ENCODE peak calls at places on chromosomes 7 and 10, in ten cellular contexts. J is GM12865, E is BE2C, C is heart right ventricle, V is AG09309, N is colonic mucosa, B is BJ, S is neural progenitor cell, G is body of pancreas, Y is epithelial cell of esophagus. R is an unnamed sample.

GRCh38 chr7:29102554-29103151 is 43.7 kb downstream of the CPVL start:
- DNase-seq in S (peak; percentile 69), G (peak; percentile 57), B (no peak), Y (peak; percentile 57), E (peak; percentile 70), C (peak; percentile 78), J (peak; percentile 59), V (peak; percentile 53), N (peak; percentile 80), R (peak; percentile 81)

GRCh38 chr7:8509601-8510000 is 76.2 kb downstream of the NXPH1 start:
- DNase-seq in N (no peak), J (no peak), C (no peak), S (no peak), E (no peak), Y (no peak), V (no peak), B (no peak), G (no peak), R (no peak)

GRCh38 chr7:30596043-30596641 is 1.5 kb downstream of the GARS1 start:
- DNase-seq in B (no peak), C (no peak), Y (peak; percentile 70), S (peak; percentile 15), V (no peak), J (peak; percentile 43), G (peak; percentile 29), E (peak; percentile 19), N (peak; percentile 51), R (peak; percentile 59)

GRCh38 chr7:108384721-108385483 is 71.3 kb downstream of the NRCAM start:
- DNase-seq in J (peak; percentile 32), N (no peak), S (no peak), Y (peak; percentile 20), C (no peak), G (no peak), E (no peak), B (no peak), V (no peak), R (no peak)

GRCh38 chr7:105691692-105692564 is 110.6 kb upstream of the EFCAB10 start:
- DNase-seq in B (peak; percentile 37), V (peak; percentile 27), S (peak; percentile 41), N (peak; percentile 60), Y (peak; percentile 90), J (peak; percentile 60), C (peak; percentile 50), G (peak; percentile 83), E (no peak), R (peak; percentile 95)

GRCh38 chr10:130782467-130782866 is 529.1 kb downstream of the TCERG1L start:
- DNase-seq in B (no peak), V (no peak), C (no peak), E (no peak), Y (no peak), N (no peak), S (peak; percentile 36), G (no peak), J (no peak), R (no peak)

GRCh38 chr10:92834981-92835380 is 13.3 kb upstream of the EXOC6 start:
- DNase-seq in J (no peak), V (no peak), E (no peak), N (no peak), G (no peak), C (no peak), S (no peak), B (no peak), Y (peak; percentile 16), R (peak; percentile 55)

GRCh38 chr7:27168265-27168947 is 3.1 kb upstream of the HOXA9 start:
- DNase-seq in G (no peak), N (peak; percentile 76), S (peak; percentile 59), E (no peak), B (no peak), Y (no peak), V (no peak), J (no peak), C (no peak), R (no peak)

GRCh38 chr10:72692897-72693598 is 1.1 kb downstream of the MCU start:
- DNase-seq in N (peak; percentile 61), C (no peak), E (no peak), B (no peak), Y (peak; percentile 13), J (peak; percentile 35), V (no peak), S (peak; percentile 34), G (no peak), R (peak; percentile 41)

GRCh38 chr10:72691470-72692056 is 380 bp upstream of the MCU start:
- DNase-seq in J (no peak), V (no peak), N (no peak), G (no peak), B (no peak), C (no peak), Y (no peak), E (no peak), S (no peak), R (peak; percentile 96)

GRCh38 chr10:72693599-72693915 is 1.6 kb downstream of the MCU start:
- DNase-seq in E (no peak), G (no peak), N (no peak), J (no peak), C (no peak), B (no peak), V (no peak), S (no peak), Y (no peak), R (no peak)

GRCh38 chr10:72690071-72690755 is 1.7 kb upstream of the MCU start:
- DNase-seq in J (no peak), E (no peak), G (no peak), V (no peak), S (peak; percentile 54), C (no peak), Y (peak; percentile 32), B (no peak), N (no peak), R (no peak)

DNA sequence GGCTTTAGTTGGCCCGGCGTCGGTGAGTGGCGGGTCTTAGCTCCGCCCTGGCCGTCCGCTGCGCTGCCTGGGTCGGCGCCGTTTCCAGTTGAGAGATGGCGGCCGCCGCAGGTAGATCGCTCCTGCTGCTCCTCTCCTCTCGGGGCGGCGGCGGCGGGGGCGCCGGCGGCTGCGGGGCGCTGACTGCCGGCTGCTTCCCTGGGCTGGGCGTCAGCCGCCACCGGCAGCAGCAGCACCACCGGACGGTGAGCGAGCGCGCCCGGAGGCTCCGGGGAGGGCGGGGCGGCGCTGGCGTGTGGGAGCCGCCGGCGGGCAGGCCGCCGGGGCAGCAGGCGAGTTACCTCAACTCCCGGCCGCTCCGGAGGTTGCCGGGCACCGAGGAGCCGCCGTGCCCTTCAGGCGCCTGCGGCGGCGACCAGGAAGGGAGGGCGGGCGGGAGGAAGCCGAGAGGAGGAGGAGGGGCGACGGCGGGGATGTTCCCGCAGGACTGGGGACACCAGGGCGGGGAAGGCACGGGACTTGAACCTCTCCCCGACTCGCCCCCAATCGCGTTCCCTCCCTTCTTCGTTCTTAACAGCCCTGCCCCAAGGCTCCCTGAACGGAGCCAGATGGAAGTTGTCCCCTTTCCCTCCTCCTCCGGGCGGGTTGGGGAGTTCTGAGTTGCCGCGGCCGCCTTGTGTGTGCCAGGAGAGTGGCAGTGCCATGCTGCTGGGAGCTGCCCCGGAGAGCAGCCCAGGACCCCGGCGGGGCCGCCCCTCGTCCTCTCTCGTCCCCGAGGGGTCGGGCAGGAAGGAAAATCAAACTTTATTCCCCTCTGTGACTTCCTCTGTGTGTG is at the start of gene MCU:
- DNase-seq in Y (peak; percentile 98), V (peak; percentile 68), N (peak; percentile 98), C (peak; percentile 96), E (peak; percentile 96), B (peak; percentile 62), J (peak; percentile 97), S (peak; percentile 98), G (peak; percentile 97), R (peak; percentile 31)
- H3K4me3 ChIP-seq in Y (peak within 1 kb of the TSS; percentile 88), V (peak within 1 kb of the TSS; percentile 85), N (peak within 1 kb of the TSS; percentile 71), C (peak within 1 kb of the TSS; percentile 81), E (peak within 1 kb of the TSS; percentile 82), B (peak within 1 kb of the TSS; percentile 93), J (peak within 1 kb of the TSS; percentile 88), S (peak within 1 kb of the TSS; percentile 92), G (peak within 1 kb of the TSS; percentile 79), R (peak within 1 kb of the TSS; percentile 84)

DNA sequence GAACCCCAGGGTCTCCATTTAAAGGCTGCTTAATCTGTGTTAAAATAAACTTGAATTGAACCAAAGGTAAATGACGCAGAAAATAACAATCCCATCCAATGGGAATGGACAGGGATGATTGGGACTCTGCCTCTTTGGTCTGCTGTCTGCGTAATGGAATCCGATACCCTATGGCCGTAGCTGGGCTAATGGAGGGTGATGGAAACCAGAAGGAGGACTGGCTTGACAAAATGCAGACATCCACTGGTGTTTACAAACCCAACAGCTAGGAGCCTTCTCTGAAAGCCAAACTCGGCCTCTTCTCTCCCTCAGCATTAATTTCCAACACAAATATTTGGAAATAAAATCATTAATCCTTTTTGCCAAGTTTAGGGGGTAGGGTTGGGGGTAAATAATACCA is 162.2 kb upstream of the CHST15 start:
- DNase-seq in B (no peak), G (no peak), E (no peak), S (no peak), N (no peak), J (no peak), Y (no peak), C (no peak), V (no peak), R (no peak)
- TF ChIP-seq CTCF in B (no peak), G (no peak), E (no peak), S (no peak), N (no peak), J (no peak), Y (no peak), C (no peak), V (no peak), R (no peak)

GRCh38 chr7:101819183-101819582 is 1.8 kb downstream of the CUX1 start:
- DNase-seq in B (no peak), J (no peak), S (no peak), E (no peak), C (no peak), N (no peak), G (no peak), V (no peak), Y (no peak), R (no peak)
- H3K4me3 ChIP-seq in B (no peak overlapping the region), J (no peak overlapping the region), S (no peak overlapping the region), E (no peak overlapping the region), C (no peak overlapping the region), N (no peak overlapping the region), G (no peak overlapping the region), V (no peak overlapping the region), Y (no peak overlapping the region), R (no peak overlapping the region)

GRCh38 chr10:93991596-93992284 is 2.0 kb upstream of the PLCE1 start:
- DNase-seq in J (no peak), G (peak; percentile 66), C (peak; percentile 65), N (peak; percentile 74), B (no peak), S (peak; percentile 51), V (no peak), Y (peak; percentile 55), E (peak; percentile 7), R (peak; percentile 73)

GRCh38 chr10:93993782-93994668 is at the start of gene PLCE1:
- DNase-seq in Y (peak; percentile 22), B (no peak), V (no peak), G (peak; percentile 72), E (peak; percentile 66), C (peak; percentile 46), S (peak; percentile 80), J (peak; percentile 14), N (peak; percentile 73), R (peak; percentile 34)

GRCh38 chr10:93991101-93991500 is 2.6 kb upstream of the PLCE1 start:
- DNase-seq in S (no peak), Y (no peak), N (no peak), C (no peak), J (no peak), E (no peak), V (no peak), B (no peak), G (no peak), R (no peak)

GRCh38 chr10:93993414-93993781 is 333 bp upstream of the PLCE1 start:
- DNase-seq in V (no peak), J (no peak), B (no peak), G (no peak), S (no peak), N (no peak), E (no peak), Y (no peak), C (no peak), R (no peak)

GRCh38 chr10:93992400-93993030 is 1.2 kb upstream of the PLCE1 start:
- DNase-seq in N (no peak), Y (no peak), J (no peak), E (no peak), V (no peak), S (peak; percentile 37), G (no peak), C (no peak), B (no peak), R (peak; percentile 58)
- TF ChIP-seq CTCF in N (no peak), Y (peak; percentile 30), J (no peak), E (peak; percentile 16), V (peak; percentile 7), S (peak; percentile 41), G (no peak), C (no peak), B (peak; percentile 15), R (peak; percentile 45)

R was measured in choroid plexus epithelial cell.